ENCODE peak calls at places on chromosomes 2 and 18, in six cellular contexts. T is naive thymus-derived CD4-positive, alpha-beta T cell; X is GM23338; K is trophoblast cell; Q is right lobe of liver; M is psoas muscle. W is an unnamed sample.

GRCh38 chr2:172554352-172555271 is 1.3 kb upstream of the PDK1 start:
- DNase-seq in M (no peak), T (no peak), X (no peak), K (no peak), Q (peak; percentile 28), W (peak; percentile 4)

GRCh38 chr2:172906401-172906811 is 169.2 kb upstream of the MAP3K20 start:
- DNase-seq in X (peak; percentile 11), M (no peak), T (no peak), K (no peak), Q (no peak), W (no peak)

GRCh38 chr2:120934891-120935338 is 199.2 kb downstream of the GLI2 start:
- DNase-seq in T (no peak), K (peak; percentile 76), M (peak; percentile 61), Q (no peak), X (no peak), W (no peak)

GRCh38 chr2:134836986-134837385 is 1.4 kb upstream of the ACMSD start:
- DNase-seq in X (no peak), M (no peak), K (no peak), T (no peak), Q (no peak), W (peak; percentile 57)

GRCh38 chr2:20702563-20702962 is 35.6 kb downstream of the GDF7 start:
- DNase-seq in Q (no peak), M (no peak), X (no peak), K (no peak), T (no peak), W (no peak)

GRCh38 chr2:215653344-215654015 is 217.6 kb upstream of the FN1 start:
- DNase-seq in X (no peak), T (no peak), K (no peak), Q (no peak), M (no peak), W (no peak)

GRCh38 chr2:201754683-201755415 is 25.9 kb downstream of the ALS2 start:
- DNase-seq in X (no peak), M (no peak), Q (no peak), T (no peak), K (no peak), W (no peak)

GRCh38 chr2:124147552-124147951 is 122.5 kb downstream of the CNTNAP5 start:
- DNase-seq in T (no peak), K (no peak), X (no peak), Q (no peak), M (no peak), W (no peak)

GRCh38 chr2:167756427-167756826 is 491.0 kb downstream of the STK39 start:
- DNase-seq in M (no peak), Q (no peak), X (peak; percentile 85), T (no peak), K (no peak), W (no peak)

GRCh38 chr18:55422456-55423185 is 165.4 kb downstream of the TCF4 start:
- DNase-seq in K (no peak), Q (no peak), M (peak; percentile 52), T (no peak), X (no peak), W (no peak)

GRCh38 chr2:171712051-171712450 is 24.8 kb downstream of the DYNC1I2 start:
- DNase-seq in T (no peak), X (no peak), Q (no peak), K (no peak), M (no peak), W (no peak)

GRCh38 chr2:29405707-29406106 is 290.5 kb downstream of the CLIP4 start:
- DNase-seq in M (no peak), K (no peak), Q (no peak), X (no peak), T (no peak), W (no peak)

GRCh38 chr2:136168605-136169210 is 50.8 kb upstream of the CXCR4 start:
- DNase-seq in K (peak; percentile 14), Q (no peak), X (no peak), T (no peak), M (no peak), W (no peak)

GRCh38 chr2:225670111-225670974 is 270.8 kb downstream of the NYAP2 start:
- DNase-seq in K (no peak), T (no peak), X (peak; percentile 70), Q (no peak), M (no peak), W (no peak)

GRCh38 chr2:122251153-122251552 is 495.7 kb downstream of the TSN start:
- DNase-seq in T (no peak), X (no peak), Q (no peak), K (no peak), M (no peak), W (no peak)

GRCh38 chr2:134207589-134208209 is 46.2 kb upstream of the MGAT5 start:
- DNase-seq in M (peak; percentile 37), K (peak; percentile 22), T (peak; percentile 62), Q (peak; percentile 59), X (peak; percentile 78), W (peak; percentile 50)

GRCh38 chr2:26558271-26559043 is 80.5 kb upstream of the OTOF start:
- DNase-seq in X (no peak), Q (peak; percentile 15), K (no peak), M (no peak), T (no peak), W (no peak)

GRCh38 chr2:170929686-170930050 is 615 bp downstream of the GORASP2 start:
- DNase-seq in Q (peak; percentile 73), K (peak; percentile 85), T (no peak), M (peak; percentile 47), X (peak; percentile 81), W (peak; percentile 72)

GRCh38 chr18:6755107-6755506 is 25.6 kb downstream of the ARHGAP28 start:
- DNase-seq in T (no peak), Q (no peak), K (no peak), X (no peak), M (no peak), W (no peak)

GRCh38 chr18:23668731-23669130 is 6.0 kb upstream of the ANKRD29 start:
- DNase-seq in X (peak; percentile 38), Q (no peak), T (no peak), M (no peak), K (no peak), W (no peak)

GRCh38 chr2:216733046-216733445 is 37.7 kb upstream of the IGFBP5 start:
- DNase-seq in T (no peak), X (no peak), M (no peak), K (no peak), Q (no peak), W (no peak)

GRCh38 chr18:57084331-57085298 is 62.3 kb upstream of the BOD1L2 start:
- DNase-seq in X (no peak), K (no peak), T (no peak), M (no peak), Q (no peak), W (no peak)

GRCh38 chr18:59012815-59013677 is 126.6 kb upstream of the SEC11C start:
- DNase-seq in X (no peak), K (no peak), Q (no peak), T (no peak), M (no peak), W (peak; percentile 75)

GRCh38 chr18:75244914-75245313 is 34.3 kb downstream of the TSHZ1 start:
- DNase-seq in X (no peak), T (no peak), Q (no peak), K (no peak), M (no peak), W (no peak)

GRCh38 chr2:232587527-232587926 is 37.0 kb downstream of the EIF4E2 start:
- DNase-seq in Q (no peak), M (no peak), K (no peak), X (no peak), T (no peak), W (no peak)

GRCh38 chr2:233213975-233214374 is 37.5 kb upstream of the ATG16L1 start:
- DNase-seq in T (no peak), M (no peak), K (no peak), Q (no peak), X (no peak), W (no peak)

GRCh38 chr2:147133273-147133901 is 711.4 kb upstream of the ACVR2A start:
- DNase-seq in M (no peak), Q (no peak), K (no peak), X (no peak), T (no peak), W (no peak)

GRCh38 chr2:1612391-1613077 is 131.8 kb downstream of the PXDN start:
- DNase-seq in M (no peak), X (no peak), T (no peak), K (no peak), Q (no peak), W (no peak)

GRCh38 chr18:7666195-7666776 is 99.2 kb downstream of the PTPRM start:
- DNase-seq in Q (no peak), X (peak; percentile 47), T (no peak), M (no peak), K (no peak), W (no peak)

GRCh38 chr2:128663371-128664050 is 344.8 kb upstream of the HS6ST1 start:
- DNase-seq in M (no peak), T (no peak), Q (no peak), K (no peak), X (no peak), W (no peak)

GRCh38 chr2:41605914-41606313 is 441.9 kb upstream of the PKDCC start:
- DNase-seq in T (no peak), X (no peak), M (no peak), K (no peak), Q (no peak), W (no peak)

DNA sequence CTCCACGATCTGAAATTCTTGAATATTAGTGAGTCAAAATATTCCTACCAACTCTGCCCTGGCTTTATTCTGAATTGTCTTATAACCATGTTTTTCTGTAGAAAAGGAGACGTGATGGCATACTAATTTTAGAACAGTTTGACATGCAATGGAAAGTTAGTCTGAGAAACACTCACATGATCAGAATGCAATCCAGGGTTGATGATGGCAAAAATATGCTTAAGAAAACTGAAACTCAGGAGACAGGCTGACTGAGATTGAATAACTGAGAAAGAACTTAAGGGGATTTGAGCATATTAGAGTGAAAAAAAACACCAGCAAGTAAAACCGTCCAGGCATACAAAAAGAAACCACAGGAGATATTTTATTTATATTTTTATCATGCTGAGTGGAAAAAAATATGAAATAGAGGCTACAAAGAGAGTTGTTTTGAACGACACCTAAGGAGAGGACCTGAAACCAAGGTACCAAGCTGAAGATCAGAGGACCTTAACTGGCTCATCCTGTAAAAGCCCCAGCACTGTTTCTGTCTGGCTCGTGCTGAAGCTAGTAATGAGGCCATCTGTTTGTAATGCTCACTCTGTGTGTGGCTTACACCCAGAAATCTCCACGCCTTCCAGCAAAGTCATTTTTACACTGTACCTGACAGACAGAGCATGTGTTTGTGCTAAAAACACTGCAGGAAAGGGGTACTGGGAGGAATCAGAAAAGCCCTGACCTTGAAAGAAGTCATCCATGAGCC is 437.1 kb upstream of the PKDCC start:
- DNase-seq in Q (no peak), K (no peak), X (no peak), T (no peak), M (no peak), W (no peak)
- H3K4me3 ChIP-seq in Q (no peak overlapping the region), K (no peak overlapping the region), X (no peak overlapping the region), T (no peak overlapping the region), M (no peak overlapping the region), W (no peak overlapping the region)

GRCh38 chr18:37419866-37420265 is 145.7 kb downstream of the CELF4 start:
- DNase-seq in Q (no peak), M (no peak), T (no peak), X (no peak), K (no peak), W (no peak)
- H3K27ac ChIP-seq in Q (no peak overlapping the region), M (no peak overlapping the region), T (no peak overlapping the region), X (no peak overlapping the region), K (no peak overlapping the region), W (no peak overlapping the region)

GRCh38 chr2:177212106-177212894 is at the start of gene HNRNPA3:
- DNase-seq in T (peak; percentile 100), M (peak; percentile 99), K (peak; percentile 99), X (peak; percentile 97), Q (peak; percentile 100), W (peak; percentile 99)
- H3K4me3 ChIP-seq in T (peak within 1 kb of the TSS; percentile 87), M (peak within 1 kb of the TSS; percentile 83), K (peak within 1 kb of the TSS; percentile 89), X (peak within 1 kb of the TSS; percentile 72), Q (peak within 1 kb of the TSS; percentile 58), W (peak within 1 kb of the TSS; percentile 82)

GRCh38 chr18:36214811-36215210 is 27.5 kb downstream of the MOCOS start:
- DNase-seq in M (no peak), K (no peak), X (no peak), T (no peak), Q (no peak), W (no peak)
- H3K27ac ChIP-seq in M (no peak overlapping the region), K (no peak overlapping the region), X (no peak overlapping the region), T (no peak overlapping the region), Q (no peak overlapping the region), W (no peak overlapping the region)

W was measured in thyroid gland.